ENCODE peak calls at places on chromosomes 13 and 19, in seven cellular contexts. X, V, Q, A, R, F and W are unnamed samples.

GRCh38 chr13:21344662-21345176 is 114.4 kb downstream of the ZDHHC20 start:
- DNase-seq in X (no peak), V (no peak), Q (peak; percentile 44), A (peak; percentile 76), R (no peak), F (no peak), W (no peak)

GRCh38 chr19:277581-278165 is 13.5 kb downstream of the PLPP2 start:
- DNase-seq in X (no peak), V (no peak), Q (no peak), A (no peak), R (no peak), F (no peak), W (no peak)

GRCh38 chr13:30119476-30119875 is 187.9 kb downstream of the KATNAL1 start:
- DNase-seq in X (no peak), V (peak; percentile 30), Q (no peak), A (peak; percentile 78), R (no peak), F (no peak), W (peak; percentile 48)

GRCh38 chr13:51269039-51269438 is 46.8 kb downstream of the FAM124A start:
- DNase-seq in X (no peak), V (no peak), Q (no peak), A (no peak), R (no peak), F (no peak), W (no peak)

GRCh38 chr19:8396185-8396562 is 6.0 kb downstream of the RAB11B start:
- DNase-seq in X (no peak), V (no peak), Q (no peak), A (no peak), R (no peak), F (no peak), W (no peak)

GRCh38 chr19:47518139-47518538 is 3.3 kb upstream of the NAPA start:
- DNase-seq in X (no peak), V (peak; percentile 40), Q (peak; percentile 84), A (peak; percentile 44), R (peak; percentile 61), F (peak; percentile 74), W (no peak)

GRCh38 chr13:34464011-34464410 is 478.1 kb upstream of the NBEA start:
- DNase-seq in X (no peak), V (no peak), Q (no peak), A (no peak), R (no peak), F (no peak), W (no peak)

GRCh38 chr19:19382118-19382517 is 23.4 kb upstream of the GATAD2A start:
- DNase-seq in X (no peak), V (peak; percentile 64), Q (no peak), A (no peak), R (no peak), F (no peak), W (no peak)

GRCh38 chr19:41908724-41909464 is 19.4 kb downstream of the ERFL start:
- DNase-seq in X (no peak), V (no peak), Q (no peak), A (no peak), R (no peak), F (no peak), W (no peak)

GRCh38 chr19:49818691-49819331 is 722 bp downstream of the MED25 start:
- DNase-seq in X (no peak), V (no peak), Q (no peak), A (no peak), R (no peak), F (no peak), W (no peak)

GRCh38 chr19:17671906-17672305 is 16.2 kb downstream of the UNC13A start:
- DNase-seq in X (no peak), V (no peak), Q (peak; percentile 40), A (peak; percentile 40), R (peak; percentile 29), F (no peak), W (no peak)

GRCh38 chr19:58335630-58336029 is 8.8 kb downstream of the ZSCAN22 start:
- DNase-seq in X (no peak), V (no peak), Q (no peak), A (no peak), R (no peak), F (no peak), W (no peak)

GRCh38 chr13:49776871-49777270 is 15.6 kb downstream of the KPNA3 start:
- DNase-seq in X (no peak), V (no peak), Q (no peak), A (no peak), R (no peak), F (no peak), W (no peak)

GRCh38 chr13:34733720-34734119 is 208.3 kb upstream of the NBEA start:
- DNase-seq in X (no peak), V (no peak), Q (no peak), A (no peak), R (no peak), F (no peak), W (no peak)

GRCh38 chr19:49692102-49692599 is 1.2 kb downstream of the CPT1C start:
- DNase-seq in X (no peak), V (no peak), Q (no peak), A (no peak), R (no peak), F (no peak), W (no peak)

GRCh38 chr13:21638319-21639282 is 32.3 kb upstream of the FGF9 start:
- DNase-seq in X (no peak), V (peak; percentile 43), Q (peak; percentile 43), A (peak; percentile 33), R (peak; percentile 42), F (peak; percentile 9), W (no peak)

GRCh38 chr19:50728084-50728737 is 5.0 kb downstream of the CLEC11A start:
- DNase-seq in X (no peak), V (peak; percentile 42), Q (peak; percentile 90), A (peak; percentile 77), R (peak; percentile 67), F (no peak), W (peak; percentile 39)

GRCh38 chr19:57559008-57559403 is 657 bp downstream of the ZNF550 start:
- DNase-seq in X (no peak), V (peak; percentile 10), Q (peak; percentile 41), A (peak; percentile 42), R (peak; percentile 44), F (no peak), W (no peak)

GRCh38 chr13:50589139-50589538 is 254.4 kb downstream of the DLEU7 start:
- DNase-seq in X (no peak), V (no peak), Q (no peak), A (no peak), R (no peak), F (no peak), W (no peak)

GRCh38 chr19:7482584-7483439 is 6.0 kb downstream of the PEX11G start:
- DNase-seq in X (no peak), V (peak; percentile 72), Q (peak; percentile 35), A (no peak), R (no peak), F (no peak), W (no peak)

GRCh38 chr19:3006075-3006767 is 22.9 kb downstream of the TLE2 start:
- DNase-seq in X (no peak), V (peak; percentile 35), Q (peak; percentile 63), A (no peak), R (no peak), F (no peak), W (no peak)

GRCh38 chr19:7292950-7293794 is 1.0 kb downstream of the INSR start:
- DNase-seq in X (no peak), V (peak; percentile 68), Q (peak; percentile 28), A (no peak), R (no peak), F (no peak), W (peak; percentile 6)

GRCh38 chr13:52137489-52137888 is 8.6 kb upstream of the NEK5 start:
- DNase-seq in X (no peak), V (no peak), Q (no peak), A (no peak), R (no peak), F (no peak), W (no peak)

GRCh38 chr13:26872444-26873173 is 112.0 kb upstream of the GPR12 start:
- DNase-seq in X (no peak), V (peak; percentile 33), Q (peak; percentile 82), A (peak; percentile 43), R (peak; percentile 52), F (no peak), W (peak; percentile 12)

GRCh38 chr19:53657778-53658177 is 26.0 kb downstream of the DPRX start:
- DNase-seq in X (no peak), V (no peak), Q (no peak), A (no peak), R (no peak), F (no peak), W (no peak)

GRCh38 chr13:45500492-45501174 is 35.9 kb downstream of the COG3 start:
- DNase-seq in X (no peak), V (no peak), Q (no peak), A (no peak), R (no peak), F (no peak), W (no peak)

GRCh38 chr13:39037410-39037879 is 444 bp downstream of the PROSER1 start:
- DNase-seq in X (no peak), V (no peak), Q (no peak), A (no peak), R (no peak), F (no peak), W (no peak)

GRCh38 chr19:33468361-33469170 is 53.0 kb downstream of the PEPD start:
- DNase-seq in X (no peak), V (no peak), Q (no peak), A (no peak), R (no peak), F (no peak), W (no peak)

GRCh38 chr19:46746281-46746965 is at the start of gene STRN4:
- DNase-seq in X (no peak), V (peak; percentile 57), Q (peak; percentile 65), A (peak; percentile 66), R (peak; percentile 93), F (peak; percentile 80), W (no peak)